ENCODE peak calls at places on chromosomes 6 and 20, in nine cellular contexts. One of them, this sample, is unnamed.

GRCh38 chr20:3843490-3843889 is 3.1 kb upstream of the MAVS start:
- DNase-seq in GM12878: no peak
- DNase-seq in tibial nerve: no peak
- DNase-seq in body of pancreas: no peak
- DNase-seq in HCT116: peak; percentile 43
- DNase-seq in esophagus squamous epithelium: no peak
- DNase-seq in transverse colon: peak; percentile 42
- DNase-seq in neural progenitor cell: no peak
- DNase-seq in CD4-positive, alpha-beta memory T cell: no peak
- DNase-seq in this sample: no peak

GRCh38 chr6:30689022-30689865 is 1.5 kb downstream of the NRM start:
- DNase-seq in neural progenitor cell: no peak
- DNase-seq in body of pancreas: no peak
- DNase-seq in transverse colon: no peak
- DNase-seq in CD4-positive, alpha-beta memory T cell: no peak
- DNase-seq in esophagus squamous epithelium: no peak
- DNase-seq in HCT116: no peak
- DNase-seq in tibial nerve: no peak
- DNase-seq in GM12878: no peak
- DNase-seq in this sample: peak; percentile 35

GRCh38 chr6:31378062-31378720 is 21.2 kb upstream of the HLA-B start:
- DNase-seq in tibial nerve: no peak
- DNase-seq in neural progenitor cell: no peak
- DNase-seq in body of pancreas: no peak
- DNase-seq in esophagus squamous epithelium: no peak
- DNase-seq in GM12878: no peak
- DNase-seq in transverse colon: peak; percentile 81
- DNase-seq in CD4-positive, alpha-beta memory T cell: no peak
- DNase-seq in HCT116: no peak
- DNase-seq in this sample: no peak

GRCh38 chr6:42532038-42532669 is 31.7 kb upstream of the UBR2 start:
- DNase-seq in body of pancreas: peak; percentile 45
- DNase-seq in HCT116: peak; percentile 79
- DNase-seq in esophagus squamous epithelium: no peak
- DNase-seq in CD4-positive, alpha-beta memory T cell: peak; percentile 48
- DNase-seq in tibial nerve: no peak
- DNase-seq in GM12878: no peak
- DNase-seq in neural progenitor cell: peak; percentile 77
- DNase-seq in transverse colon: no peak
- DNase-seq in this sample: no peak

GRCh38 chr6:753486-753885 is 60.5 kb upstream of the EXOC2 start:
- DNase-seq in neural progenitor cell: no peak
- DNase-seq in transverse colon: no peak
- DNase-seq in GM12878: no peak
- DNase-seq in body of pancreas: no peak
- DNase-seq in esophagus squamous epithelium: no peak
- DNase-seq in HCT116: no peak
- DNase-seq in tibial nerve: no peak
- DNase-seq in CD4-positive, alpha-beta memory T cell: no peak
- DNase-seq in this sample: no peak

GRCh38 chr6:111552241-111552744 is 53.4 kb downstream of the TRAF3IP2 start:
- DNase-seq in neural progenitor cell: peak; percentile 76
- DNase-seq in CD4-positive, alpha-beta memory T cell: no peak
- DNase-seq in body of pancreas: peak; percentile 83
- DNase-seq in transverse colon: peak; percentile 46
- DNase-seq in tibial nerve: peak; percentile 51
- DNase-seq in esophagus squamous epithelium: no peak
- DNase-seq in HCT116: no peak
- DNase-seq in GM12878: no peak
- DNase-seq in this sample: no peak

GRCh38 chr20:50191566-50192363 is 1.1 kb downstream of the CEBPB start:
- DNase-seq in transverse colon: peak; percentile 55
- DNase-seq in tibial nerve: no peak
- DNase-seq in CD4-positive, alpha-beta memory T cell: peak; percentile 63
- DNase-seq in esophagus squamous epithelium: peak; percentile 27
- DNase-seq in GM12878: no peak
- DNase-seq in neural progenitor cell: peak; percentile 84
- DNase-seq in HCT116: no peak
- DNase-seq in body of pancreas: peak; percentile 68
- DNase-seq in this sample: peak; percentile 78

GRCh38 chr6:169969372-169970099 is 218.1 kb downstream of the ERMARD start:
- DNase-seq in CD4-positive, alpha-beta memory T cell: no peak
- DNase-seq in GM12878: no peak
- DNase-seq in body of pancreas: peak; percentile 56
- DNase-seq in HCT116: no peak
- DNase-seq in transverse colon: no peak
- DNase-seq in esophagus squamous epithelium: no peak
- DNase-seq in neural progenitor cell: no peak
- DNase-seq in tibial nerve: no peak
- DNase-seq in this sample: no peak

GRCh38 chr6:106773482-106773881 is 144.1 kb downstream of the QRSL1 start:
- DNase-seq in neural progenitor cell: no peak
- DNase-seq in transverse colon: no peak
- DNase-seq in body of pancreas: peak; percentile 67
- DNase-seq in GM12878: no peak
- DNase-seq in CD4-positive, alpha-beta memory T cell: no peak
- DNase-seq in tibial nerve: no peak
- DNase-seq in esophagus squamous epithelium: no peak
- DNase-seq in HCT116: no peak
- DNase-seq in this sample: no peak

GRCh38 chr6:38443341-38443740 is 196.4 kb downstream of the BTBD9 start:
- DNase-seq in GM12878: no peak
- DNase-seq in esophagus squamous epithelium: no peak
- DNase-seq in HCT116: no peak
- DNase-seq in transverse colon: no peak
- DNase-seq in body of pancreas: no peak
- DNase-seq in CD4-positive, alpha-beta memory T cell: no peak
- DNase-seq in neural progenitor cell: no peak
- DNase-seq in tibial nerve: no peak
- DNase-seq in this sample: no peak

GRCh38 chr20:49336786-49337185 is 58.9 kb upstream of the ZNFX1 start:
- DNase-seq in neural progenitor cell: no peak
- DNase-seq in GM12878: no peak
- DNase-seq in tibial nerve: no peak
- DNase-seq in esophagus squamous epithelium: no peak
- DNase-seq in CD4-positive, alpha-beta memory T cell: no peak
- DNase-seq in body of pancreas: no peak
- DNase-seq in transverse colon: no peak
- DNase-seq in HCT116: no peak
- DNase-seq in this sample: no peak

GRCh38 chr20:38878798-38879197 is 47.4 kb upstream of the FAM83D start:
- DNase-seq in esophagus squamous epithelium: no peak
- DNase-seq in GM12878: no peak
- DNase-seq in tibial nerve: no peak
- DNase-seq in HCT116: no peak
- DNase-seq in neural progenitor cell: peak; percentile 79
- DNase-seq in CD4-positive, alpha-beta memory T cell: no peak
- DNase-seq in transverse colon: no peak
- DNase-seq in body of pancreas: no peak
- DNase-seq in this sample: no peak

GRCh38 chr20:47348539-47349142 is 7.9 kb downstream of the ZMYND8 start:
- DNase-seq in tibial nerve: no peak
- DNase-seq in neural progenitor cell: peak; percentile 82
- DNase-seq in esophagus squamous epithelium: no peak
- DNase-seq in body of pancreas: no peak
- DNase-seq in HCT116: no peak
- DNase-seq in transverse colon: no peak
- DNase-seq in CD4-positive, alpha-beta memory T cell: no peak
- DNase-seq in GM12878: no peak
- DNase-seq in this sample: no peak

GRCh38 chr6:52726741-52727535 is 36.3 kb downstream of the GSTA2 start:
- DNase-seq in tibial nerve: no peak
- DNase-seq in body of pancreas: no peak
- DNase-seq in HCT116: no peak
- DNase-seq in neural progenitor cell: peak; percentile 24
- DNase-seq in transverse colon: no peak
- DNase-seq in esophagus squamous epithelium: no peak
- DNase-seq in GM12878: no peak
- DNase-seq in CD4-positive, alpha-beta memory T cell: no peak
- DNase-seq in this sample: no peak

GRCh38 chr6:32581275-32582095 is 8.2 kb downstream of the HLA-DRB1 start:
- DNase-seq in HCT116: no peak
- DNase-seq in body of pancreas: no peak
- DNase-seq in CD4-positive, alpha-beta memory T cell: no peak
- DNase-seq in GM12878: no peak
- DNase-seq in tibial nerve: no peak
- DNase-seq in transverse colon: no peak
- DNase-seq in esophagus squamous epithelium: no peak
- DNase-seq in neural progenitor cell: no peak
- DNase-seq in this sample: no peak

GRCh38 chr6:152750694-152751093 is at the start of gene VIP:
- DNase-seq in tibial nerve: no peak
- DNase-seq in neural progenitor cell: peak; percentile 82
- DNase-seq in body of pancreas: no peak
- DNase-seq in HCT116: no peak
- DNase-seq in CD4-positive, alpha-beta memory T cell: no peak
- DNase-seq in GM12878: no peak
- DNase-seq in esophagus squamous epithelium: no peak
- DNase-seq in transverse colon: no peak
- DNase-seq in this sample: no peak

GRCh38 chr6:83047065-83047754 is 18.4 kb downstream of the UBE3D start:
- DNase-seq in HCT116: no peak
- DNase-seq in esophagus squamous epithelium: no peak
- DNase-seq in CD4-positive, alpha-beta memory T cell: no peak
- DNase-seq in tibial nerve: no peak
- DNase-seq in transverse colon: no peak
- DNase-seq in body of pancreas: no peak
- DNase-seq in neural progenitor cell: peak; percentile 54
- DNase-seq in GM12878: no peak
- DNase-seq in this sample: no peak

GRCh38 chr6:25993038-25993684 is 30.6 kb downstream of the TRIM38 start:
- DNase-seq in tibial nerve: no peak
- DNase-seq in esophagus squamous epithelium: no peak
- DNase-seq in CD4-positive, alpha-beta memory T cell: no peak
- DNase-seq in HCT116: no peak
- DNase-seq in neural progenitor cell: no peak
- DNase-seq in GM12878: no peak
- DNase-seq in body of pancreas: no peak
- DNase-seq in transverse colon: peak; percentile 21
- DNase-seq in this sample: no peak

GRCh38 chr6:166029506-166029905 is 138.1 kb downstream of the TBXT start:
- DNase-seq in body of pancreas: no peak
- DNase-seq in esophagus squamous epithelium: no peak
- DNase-seq in transverse colon: no peak
- DNase-seq in neural progenitor cell: no peak
- DNase-seq in HCT116: no peak
- DNase-seq in GM12878: peak; percentile 8
- DNase-seq in CD4-positive, alpha-beta memory T cell: no peak
- DNase-seq in tibial nerve: no peak
- DNase-seq in this sample: no peak

GRCh38 chr6:7920425-7920824 is 9.8 kb upstream of the TXNDC5 start:
- DNase-seq in transverse colon: no peak
- DNase-seq in tibial nerve: no peak
- DNase-seq in esophagus squamous epithelium: no peak
- DNase-seq in body of pancreas: no peak
- DNase-seq in neural progenitor cell: no peak
- DNase-seq in CD4-positive, alpha-beta memory T cell: no peak
- DNase-seq in GM12878: no peak
- DNase-seq in HCT116: no peak
- DNase-seq in this sample: no peak

GRCh38 chr6:111625511-111626331 is 20.0 kb upstream of the TRAF3IP2 start:
- DNase-seq in neural progenitor cell: no peak
- DNase-seq in esophagus squamous epithelium: no peak
- DNase-seq in body of pancreas: peak; percentile 65
- DNase-seq in HCT116: no peak
- DNase-seq in CD4-positive, alpha-beta memory T cell: no peak
- DNase-seq in transverse colon: no peak
- DNase-seq in GM12878: no peak
- DNase-seq in tibial nerve: no peak
- DNase-seq in this sample: no peak

GRCh38 chr6:16766043-16766521 is 4.8 kb upstream of the ATXN1 start:
- DNase-seq in transverse colon: no peak
- DNase-seq in HCT116: peak; percentile 83
- DNase-seq in tibial nerve: no peak
- DNase-seq in esophagus squamous epithelium: no peak
- DNase-seq in GM12878: no peak
- DNase-seq in neural progenitor cell: no peak
- DNase-seq in body of pancreas: no peak
- DNase-seq in CD4-positive, alpha-beta memory T cell: no peak
- DNase-seq in this sample: no peak
- H3K4me1 ChIP-seq in transverse colon: peaks cover 25% of the 10 kb centered on the region
- H3K4me1 ChIP-seq in HCT116: peaks cover 94% of the 10 kb centered on the region
- H3K4me1 ChIP-seq in tibial nerve: peaks cover 14% of the 10 kb centered on the region
- H3K4me1 ChIP-seq in esophagus squamous epithelium: peaks cover 81% of the 10 kb centered on the region
- H3K4me1 ChIP-seq in GM12878: peaks cover 3% of the 10 kb centered on the region
- H3K4me1 ChIP-seq in neural progenitor cell: peaks cover 6% of the 10 kb centered on the region
- H3K4me1 ChIP-seq in body of pancreas: peaks cover 22% of the 10 kb centered on the region
- H3K4me1 ChIP-seq in CD4-positive, alpha-beta memory T cell: peaks cover 60% of the 10 kb centered on the region
- H3K4me1 ChIP-seq in this sample: peaks cover 52% of the 10 kb centered on the region

GRCh38 chr6:145480024-145480423 is 255.3 kb downstream of the EPM2A start:
- DNase-seq in neural progenitor cell: no peak
- DNase-seq in transverse colon: no peak
- DNase-seq in HCT116: no peak
- DNase-seq in body of pancreas: no peak
- DNase-seq in esophagus squamous epithelium: no peak
- DNase-seq in GM12878: no peak
- DNase-seq in CD4-positive, alpha-beta memory T cell: no peak
- DNase-seq in tibial nerve: no peak
- DNase-seq in this sample: no peak

GRCh38 chr6:145475794-145476396 is 259.4 kb downstream of the EPM2A start:
- DNase-seq in body of pancreas: no peak
- DNase-seq in esophagus squamous epithelium: no peak
- DNase-seq in GM12878: no peak
- DNase-seq in CD4-positive, alpha-beta memory T cell: no peak
- DNase-seq in neural progenitor cell: no peak
- DNase-seq in HCT116: no peak
- DNase-seq in tibial nerve: no peak
- DNase-seq in transverse colon: no peak
- DNase-seq in this sample: no peak
- H3K4me3 ChIP-seq in body of pancreas: no peak overlapping the region
- H3K4me3 ChIP-seq in esophagus squamous epithelium: no peak overlapping the region
- H3K4me3 ChIP-seq in GM12878: no peak overlapping the region
- H3K4me3 ChIP-seq in CD4-positive, alpha-beta memory T cell: no peak overlapping the region
- H3K4me3 ChIP-seq in neural progenitor cell: no peak overlapping the region
- H3K4me3 ChIP-seq in HCT116: no peak overlapping the region
- H3K4me3 ChIP-seq in tibial nerve: no peak overlapping the region
- H3K4me3 ChIP-seq in transverse colon: no peak overlapping the region
- H3K4me3 ChIP-seq in this sample: no peak overlapping the region

DNA sequence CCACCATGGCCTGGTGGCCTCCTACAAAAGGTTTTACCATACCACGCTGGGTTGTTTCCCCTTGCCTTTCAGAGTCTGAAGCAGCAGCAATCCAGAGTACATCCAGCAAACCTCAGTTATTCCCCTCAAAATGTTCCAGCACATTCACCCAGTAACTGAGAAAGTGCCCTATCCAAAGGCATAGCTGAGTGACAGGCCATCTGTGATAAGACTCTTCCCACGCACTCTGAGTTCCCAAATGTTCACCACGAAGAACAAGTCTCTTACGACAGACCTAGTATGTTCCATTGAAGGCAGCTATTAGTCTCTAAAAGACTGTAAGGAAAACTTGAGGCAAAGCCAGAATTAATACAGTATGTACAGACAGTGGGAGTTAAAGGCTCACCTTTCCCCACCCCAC is 31.6 kb upstream of the C20orf144 start:
- DNase-seq in neural progenitor cell: no peak
- DNase-seq in tibial nerve: no peak
- DNase-seq in body of pancreas: no peak
- DNase-seq in transverse colon: no peak
- DNase-seq in GM12878: no peak
- DNase-seq in HCT116: no peak
- DNase-seq in CD4-positive, alpha-beta memory T cell: no peak
- DNase-seq in esophagus squamous epithelium: no peak
- DNase-seq in this sample: no peak
- H3K36me3 ChIP-seq in neural progenitor cell: no peaks in the 10 kb centered on the region
- H3K36me3 ChIP-seq in tibial nerve: peaks cover 6% of the 10 kb centered on the region
- H3K36me3 ChIP-seq in body of pancreas: no peaks in the 10 kb centered on the region
- H3K36me3 ChIP-seq in transverse colon: no peaks in the 10 kb centered on the region
- H3K36me3 ChIP-seq in GM12878: peaks cover 5% of the 10 kb centered on the region
- H3K36me3 ChIP-seq in HCT116: no peaks in the 10 kb centered on the region
- H3K36me3 ChIP-seq in CD4-positive, alpha-beta memory T cell: peaks cover 22% of the 10 kb centered on the region
- H3K36me3 ChIP-seq in esophagus squamous epithelium: peaks cover 34% of the 10 kb centered on the region
- H3K36me3 ChIP-seq in this sample: peaks cover 51% of the 10 kb centered on the region

GRCh38 chr6:129691043-129691640 is 18.8 kb downstream of the ARHGAP18 start:
- DNase-seq in neural progenitor cell: no peak
- DNase-seq in GM12878: no peak
- DNase-seq in CD4-positive, alpha-beta memory T cell: no peak
- DNase-seq in tibial nerve: no peak
- DNase-seq in HCT116: no peak
- DNase-seq in body of pancreas: no peak
- DNase-seq in transverse colon: no peak
- DNase-seq in esophagus squamous epithelium: no peak
- DNase-seq in this sample: no peak
- H3K4me1 ChIP-seq in neural progenitor cell: peaks cover 15% of the 10 kb centered on the region
- H3K4me1 ChIP-seq in GM12878: peaks cover 62% of the 10 kb centered on the region
- H3K4me1 ChIP-seq in CD4-positive, alpha-beta memory T cell: peaks cover 36% of the 10 kb centered on the region
- H3K4me1 ChIP-seq in tibial nerve: no peaks in the 10 kb centered on the region
- H3K4me1 ChIP-seq in HCT116: peaks cover 95% of the 10 kb centered on the region
- H3K4me1 ChIP-seq in body of pancreas: peaks cover 63% of the 10 kb centered on the region
- H3K4me1 ChIP-seq in transverse colon: peaks cover 23% of the 10 kb centered on the region
- H3K4me1 ChIP-seq in esophagus squamous epithelium: peaks cover 25% of the 10 kb centered on the region
- H3K4me1 ChIP-seq in this sample: peaks cover 74% of the 10 kb centered on the region

This sample was measured in lower lobe of right lung.